ENCODE peak calls at places on chromosomes 3 and 15, in six cellular contexts. N is mucosa of gallbladder; J is activated CD4-positive, CD25-positive, alpha-beta regulatory T cell treated with anti-CD3 and anti-CD28 coated beads, Interleukin-2, amount 50 U/mL, for 72 hours; O is astrocyte of the cerebellum; R is posterior cingulate gyrus; Z is GM06990. E is an unnamed sample.

GRCh38 chr3:122916084-122916483 is 111.5 kb downstream of the SEMA5B start:
- DNase-seq in N (no peak), J (no peak), O (no peak), R (no peak), Z (no peak), E (no peak)

GRCh38 chr3:124248471-124249028 is 256.6 kb upstream of the ROPN1 start:
- DNase-seq in N (peak), J (no peak), O (peak), R (peak), Z (no peak), E (no peak)

GRCh38 chr3:46490338-46491084 is 7.3 kb upstream of the RTP3 start:
- DNase-seq in N (no peak), J (no peak), O (no peak), R (no peak), Z (no peak), E (no peak)

GRCh38 chr3:45309876-45310275 is 78.5 kb upstream of the LARS2 start:
- DNase-seq in N (no peak), J (no peak), O (no peak), R (no peak), Z (no peak), E (no peak)

GRCh38 chr3:188631291-188632010 is 477.5 kb downstream of the LPP start:
- DNase-seq in N (no peak), J (no peak), O (peak), R (no peak), Z (no peak), E (no peak)

GRCh38 chr3:62845996-62846395 is 29.2 kb downstream of the CADPS start:
- DNase-seq in N (no peak), J (no peak), O (no peak), R (no peak), Z (no peak), E (no peak)

GRCh38 chr3:149638401-149639092 is 19.3 kb downstream of the WWTR1 start:
- DNase-seq in N (peak), J (no peak), O (no peak), R (no peak), Z (no peak), E (no peak)

GRCh38 chr3:83873550-83873949 is 1085.2 kb upstream of the CADM2 start:
- DNase-seq in N (no peak), J (no peak), O (peak), R (no peak), Z (no peak), E (no peak)

GRCh38 chr3:125281411-125281810 is 68.9 kb upstream of the SLC12A8 start:
- DNase-seq in N (no peak), J (no peak), O (peak), R (no peak), Z (no peak), E (no peak)

GRCh38 chr3:139774570-139775302 is 97.0 kb upstream of the NMNAT3 start:
- DNase-seq in N (no peak), J (no peak), O (peak), R (no peak), Z (no peak), E (no peak)

GRCh38 chr3:414063-414462 is 217.5 kb downstream of the CHL1 start:
- DNase-seq in N (no peak), J (no peak), O (peak), R (no peak), Z (no peak), E (peak)

GRCh38 chr15:39741258-39741657 is 41.4 kb downstream of the FSIP1 start:
- DNase-seq in N (no peak), J (no peak), O (no peak), R (no peak), Z (no peak), E (no peak)